ENCODE peak calls at places on chromosomes 2 and 18, in ten cellular contexts. A is AG09319; U is activated CD8-positive, alpha-beta T cell treated with anti-CD3 and anti-CD28 coated beads for 36 hours; P is fibroblast of pulmonary artery; X is GM12865; L is A549; B is CD8-positive, alpha-beta T cell; Q is IMR-90; Z is neural progenitor cell; S is foreskin fibroblast. O is an unnamed sample.

GRCh38 chr18:74611791-74612190 is 14.1 kb downstream of the ZNF407 start:
- DNase-seq in A (no peak), U (no peak), P (no peak), X (no peak), L (no peak), B (no peak), Q (no peak), Z (no peak), S (no peak), O (no peak)

GRCh38 chr2:69514836-69515235 is 77.6 kb upstream of the NFU1 start:
- DNase-seq in A (no peak), U (no peak), P (no peak), X (no peak), L (no peak), B (no peak), Q (peak), Z (no peak), S (no peak), O (no peak)

GRCh38 chr2:4675295-4675694 is 971.9 kb downstream of the DCDC2C start:
- DNase-seq in A (no peak), U (no peak), P (no peak), X (no peak), L (no peak), B (no peak), Q (no peak), Z (no peak), S (no peak), O (no peak)

GRCh38 chr18:27114842-27115241 is 70.3 kb downstream of the CHST9 start:
- DNase-seq in A (no peak), U (no peak), P (no peak), X (no peak), L (no peak), B (no peak), Q (no peak), Z (no peak), S (no peak), O (no peak)

GRCh38 chr2:149082781-149083180 is 44.3 kb downstream of the LYPD6B start:
- DNase-seq in A (no peak), U (no peak), P (no peak), X (no peak), L (no peak), B (no peak), Q (no peak), Z (peak), S (no peak), O (no peak)

GRCh38 chr2:236988690-236989639 is 96.7 kb upstream of the COPS8 start:
- DNase-seq in A (no peak), U (no peak), P (peak), X (no peak), L (no peak), B (no peak), Q (no peak), Z (peak), S (peak), O (no peak)

GRCh38 chr2:129015886-129016285 is 697.2 kb upstream of the HS6ST1 start:
- DNase-seq in A (no peak), U (no peak), P (no peak), X (no peak), L (no peak), B (no peak), Q (no peak), Z (no peak), S (no peak), O (no peak)

GRCh38 chr2:38517284-38517683 is 85.4 kb downstream of the HNRNPLL start:
- DNase-seq in A (no peak), U (no peak), P (no peak), X (no peak), L (no peak), B (no peak), Q (no peak), Z (no peak), S (no peak), O (no peak)

DNA sequence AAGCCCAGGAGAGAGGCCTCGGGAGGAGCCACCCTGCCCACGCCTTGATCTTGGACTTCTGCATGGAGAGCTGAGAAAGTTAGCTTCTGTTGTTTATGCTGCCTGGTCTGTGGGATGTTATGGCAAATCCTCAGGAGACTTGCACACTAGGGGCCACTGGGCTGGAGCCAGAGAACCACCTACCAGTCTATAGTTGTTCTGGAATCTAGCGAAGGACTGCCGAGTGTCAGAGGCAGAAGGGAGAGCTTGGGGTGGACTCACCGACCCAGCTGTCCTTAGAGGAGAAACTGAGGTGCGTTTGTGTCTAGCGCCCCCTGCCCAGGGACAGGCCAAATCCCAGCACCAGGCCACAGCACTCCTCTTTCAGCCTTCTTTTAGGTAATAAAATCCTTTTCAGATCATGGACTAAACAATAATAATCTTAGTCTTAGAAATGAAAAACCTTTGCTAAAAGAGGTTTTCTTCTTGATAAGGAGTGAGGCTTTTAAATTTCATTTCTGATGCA is 398.7 kb upstream of the SALL3 start:
- DNase-seq in A (no peak), U (no peak), P (no peak), X (no peak), L (no peak), B (peak), Q (no peak), Z (no peak), S (no peak), O (no peak)
- TF ChIP-seq CTCF in A (no peak), U (no peak), P (no peak), X (no peak), L (no peak), B (no peak), Q (no peak), Z (peak), S (no peak), O (no peak)

DNA sequence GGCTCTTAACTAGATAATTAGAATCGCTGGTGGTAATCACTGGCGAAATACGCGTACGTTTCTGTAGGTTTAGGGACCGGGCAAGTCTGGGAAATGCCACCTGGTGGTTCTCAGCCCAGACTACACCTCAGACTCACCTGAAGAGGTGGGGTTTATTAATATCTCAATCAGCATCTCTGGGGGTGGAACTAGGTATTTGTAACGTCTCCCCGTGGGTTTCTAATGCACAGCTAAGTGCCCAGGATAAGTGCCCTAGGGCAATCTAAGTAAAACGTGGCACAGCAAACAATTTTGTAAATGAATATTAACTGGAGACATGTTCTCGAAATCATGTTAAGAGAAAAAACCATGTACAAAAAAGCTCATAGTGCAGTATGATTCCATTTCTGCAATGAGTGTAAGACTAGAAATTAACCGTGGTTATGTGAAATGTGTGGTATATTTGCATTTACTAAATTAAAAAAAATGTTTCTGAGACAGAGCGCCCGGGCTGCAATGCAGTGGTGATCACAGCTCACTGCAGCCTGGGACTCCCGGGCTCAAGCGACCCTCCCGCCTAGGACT is 760 bp upstream of the CNOT11 start:
- DNase-seq in A (no peak), U (peak), P (no peak), X (peak), L (peak), B (no peak), Q (no peak), Z (peak), S (no peak), O (no peak)
- TF ChIP-seq CTCF in A (peak), U (peak), P (no peak), X (peak), L (peak), B (peak), Q (peak), Z (peak), S (peak), O (peak)

GRCh38 chr2:189797902-189798301 is 13.7 kb downstream of the PMS1 start:
- DNase-seq in A (no peak), U (no peak), P (no peak), X (no peak), L (no peak), B (no peak), Q (no peak), Z (no peak), S (no peak), O (no peak)

GRCh38 chr2:189798312-189799029 is 14.2 kb downstream of the PMS1 start:
- DNase-seq in A (no peak), U (no peak), P (peak), X (peak), L (no peak), B (no peak), Q (peak), Z (no peak), S (peak), O (no peak)

GRCh38 chr2:189791338-189792042 is 7.2 kb downstream of the PMS1 start:
- DNase-seq in A (no peak), U (peak), P (no peak), X (peak), L (no peak), B (no peak), Q (no peak), Z (no peak), S (no peak), O (no peak)

GRCh38 chr2:189799030-189799331 is 14.7 kb downstream of the PMS1 start:
- DNase-seq in A (no peak), U (no peak), P (no peak), X (no peak), L (no peak), B (no peak), Q (no peak), Z (no peak), S (no peak), O (no peak)

DNA sequence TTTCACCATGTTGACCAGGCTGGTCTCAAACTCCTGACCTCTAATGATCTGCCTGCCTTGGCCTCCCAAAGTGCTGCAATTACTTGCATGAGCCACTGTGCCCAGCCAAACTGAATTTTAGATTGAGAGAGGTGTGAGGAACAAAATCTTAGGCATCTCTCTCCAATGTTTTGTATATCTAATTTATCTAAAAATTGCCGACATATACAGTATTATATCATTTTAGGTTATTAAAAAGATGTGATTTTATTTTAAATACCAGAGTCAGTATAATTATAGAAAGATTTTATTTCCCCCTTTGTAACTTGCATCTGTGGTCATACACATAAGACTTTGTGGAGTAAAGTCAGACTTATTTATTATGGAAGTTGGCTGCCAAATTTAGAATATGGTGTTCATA is 10.1 kb downstream of the PMS1 start:
- DNase-seq in A (no peak), U (no peak), P (no peak), X (no peak), L (no peak), B (no peak), Q (no peak), Z (no peak), S (no peak), O (no peak)
- TF ChIP-seq CTCF in A (no peak), U (no peak), P (no peak), X (no peak), L (no peak), B (no peak), Q (no peak), Z (no peak), S (no peak), O (no peak)

GRCh38 chr2:9232886-9233285 is 26.3 kb downstream of the ASAP2 start:
- DNase-seq in A (no peak), U (no peak), P (no peak), X (no peak), L (no peak), B (no peak), Q (peak), Z (no peak), S (no peak), O (no peak)
- TF ChIP-seq CTCF in A (no peak), U (no peak), P (no peak), X (no peak), L (no peak), B (no peak), Q (no peak), Z (no peak), S (no peak), O (no peak)

GRCh38 chr2:190875881-190876280 is 4.7 kb upstream of the GLS start:
- DNase-seq in A (no peak), U (peak), P (no peak), X (no peak), L (no peak), B (no peak), Q (no peak), Z (no peak), S (no peak), O (no peak)
- TF ChIP-seq CTCF in A (no peak), U (no peak), P (no peak), X (no peak), L (no peak), B (no peak), Q (no peak), Z (no peak), S (no peak), O (no peak)

O was measured in chondrocyte.